ENCODE peak calls at places on chromosomes 12 and 14, in six cellular contexts. One of them, this sample, is unnamed. For H3K9me3 and H3K36me3, the result is how much of the 10 kb centered on the place peaks cover.

GRCh38 chr12:74334770-74335169 is 202.9 kb upstream of the ATXN7L3B start:
- DNase-seq in colonic mucosa: no peak
- DNase-seq in gastrocnemius medialis: no peak
- DNase-seq in Caco-2: no peak
- DNase-seq in mucosa of descending colon: no peak
- DNase-seq in left ventricle myocardium inferior: no peak
- DNase-seq in this sample: no peak

GRCh38 chr12:54587315-54587821 is 1.1 kb downstream of the PPP1R1A start:
- DNase-seq in left ventricle myocardium inferior: peak
- DNase-seq in gastrocnemius medialis: peak
- DNase-seq in mucosa of descending colon: no peak
- DNase-seq in colonic mucosa: no peak
- DNase-seq in Caco-2: no peak
- DNase-seq in this sample: no peak

GRCh38 chr12:124927325-124928094 is 13.1 kb upstream of the UBC start:
- DNase-seq in colonic mucosa: peak
- DNase-seq in left ventricle myocardium inferior: peak
- DNase-seq in Caco-2: peak
- DNase-seq in mucosa of descending colon: peak
- DNase-seq in gastrocnemius medialis: peak
- DNase-seq in this sample: peak

GRCh38 chr14:100076133-100076532 is 10.9 kb downstream of the EVL start:
- DNase-seq in colonic mucosa: no peak
- DNase-seq in Caco-2: peak
- DNase-seq in left ventricle myocardium inferior: no peak
- DNase-seq in mucosa of descending colon: no peak
- DNase-seq in gastrocnemius medialis: no peak
- DNase-seq in this sample: no peak

GRCh38 chr12:112514926-112515642 is 96.3 kb downstream of the PTPN11 start:
- DNase-seq in mucosa of descending colon: no peak
- DNase-seq in gastrocnemius medialis: no peak
- DNase-seq in left ventricle myocardium inferior: no peak
- DNase-seq in colonic mucosa: no peak
- DNase-seq in Caco-2: no peak
- DNase-seq in this sample: no peak

GRCh38 chr12:2212971-2213869 is 160.4 kb downstream of the CACNA1C start:
- DNase-seq in colonic mucosa: no peak
- DNase-seq in Caco-2: no peak
- DNase-seq in left ventricle myocardium inferior: no peak
- DNase-seq in gastrocnemius medialis: no peak
- DNase-seq in mucosa of descending colon: no peak
- DNase-seq in this sample: no peak

GRCh38 chr12:120156315-120157259 is 37.9 kb downstream of the GCN1 start:
- DNase-seq in left ventricle myocardium inferior: no peak
- DNase-seq in colonic mucosa: no peak
- DNase-seq in Caco-2: no peak
- DNase-seq in mucosa of descending colon: no peak
- DNase-seq in gastrocnemius medialis: no peak
- DNase-seq in this sample: no peak

GRCh38 chr12:51293693-51294092 is 23.5 kb upstream of the SMAGP start:
- DNase-seq in gastrocnemius medialis: no peak
- DNase-seq in Caco-2: no peak
- DNase-seq in mucosa of descending colon: no peak
- DNase-seq in left ventricle myocardium inferior: no peak
- DNase-seq in colonic mucosa: no peak
- DNase-seq in this sample: no peak

GRCh38 chr12:111440152-111440551 is 34.4 kb downstream of the SH2B3 start:
- DNase-seq in left ventricle myocardium inferior: no peak
- DNase-seq in gastrocnemius medialis: peak
- DNase-seq in mucosa of descending colon: no peak
- DNase-seq in colonic mucosa: no peak
- DNase-seq in Caco-2: no peak
- DNase-seq in this sample: no peak

GRCh38 chr12:75585309-75585708 is 73.9 kb upstream of the KRR1 start:
- DNase-seq in mucosa of descending colon: no peak
- DNase-seq in colonic mucosa: no peak
- DNase-seq in gastrocnemius medialis: no peak
- DNase-seq in left ventricle myocardium inferior: no peak
- DNase-seq in Caco-2: no peak
- DNase-seq in this sample: no peak

GRCh38 chr12:122130150-122130549 is 43.9 kb downstream of the IL31 start:
- DNase-seq in colonic mucosa: no peak
- DNase-seq in Caco-2: no peak
- DNase-seq in left ventricle myocardium inferior: no peak
- DNase-seq in mucosa of descending colon: no peak
- DNase-seq in gastrocnemius medialis: no peak
- DNase-seq in this sample: no peak

GRCh38 chr14:101027966-101028365 is 124.4 kb upstream of the RTL1 start:
- DNase-seq in mucosa of descending colon: no peak
- DNase-seq in gastrocnemius medialis: no peak
- DNase-seq in left ventricle myocardium inferior: no peak
- DNase-seq in Caco-2: no peak
- DNase-seq in colonic mucosa: no peak
- DNase-seq in this sample: no peak

GRCh38 chr12:117792877-117793424 is 175.8 kb downstream of the KSR2 start:
- DNase-seq in left ventricle myocardium inferior: no peak
- DNase-seq in colonic mucosa: no peak
- DNase-seq in mucosa of descending colon: no peak
- DNase-seq in Caco-2: no peak
- DNase-seq in gastrocnemius medialis: no peak
- DNase-seq in this sample: no peak

GRCh38 chr12:117790198-117790597 is 178.6 kb downstream of the KSR2 start:
- DNase-seq in colonic mucosa: no peak
- DNase-seq in left ventricle myocardium inferior: no peak
- DNase-seq in mucosa of descending colon: no peak
- DNase-seq in gastrocnemius medialis: no peak
- DNase-seq in Caco-2: no peak
- DNase-seq in this sample: peak

GRCh38 chr12:117790948-117791347 is 177.8 kb downstream of the KSR2 start:
- DNase-seq in Caco-2: no peak
- DNase-seq in left ventricle myocardium inferior: no peak
- DNase-seq in mucosa of descending colon: no peak
- DNase-seq in gastrocnemius medialis: no peak
- DNase-seq in colonic mucosa: no peak
- DNase-seq in this sample: no peak

GRCh38 chr12:117789195-117789912 is 179.4 kb downstream of the KSR2 start:
- DNase-seq in colonic mucosa: no peak
- DNase-seq in Caco-2: no peak
- DNase-seq in gastrocnemius medialis: no peak
- DNase-seq in mucosa of descending colon: no peak
- DNase-seq in left ventricle myocardium inferior: no peak
- DNase-seq in this sample: no peak

GRCh38 chr12:117792471-117792870 is 176.3 kb downstream of the KSR2 start:
- DNase-seq in gastrocnemius medialis: peak
- DNase-seq in left ventricle myocardium inferior: no peak
- DNase-seq in mucosa of descending colon: no peak
- DNase-seq in colonic mucosa: no peak
- DNase-seq in Caco-2: no peak
- DNase-seq in this sample: no peak
- H3K4me3 ChIP-seq in gastrocnemius medialis: no peak
- H3K4me3 ChIP-seq in left ventricle myocardium inferior: no peak
- H3K4me3 ChIP-seq in mucosa of descending colon: no peak
- H3K4me3 ChIP-seq in colonic mucosa: no peak
- H3K4me3 ChIP-seq in Caco-2: no peak
- H3K4me3 ChIP-seq in this sample: no peak

GRCh38 chr12:132937476-132937875 is 18.6 kb downstream of the ZNF605 start:
- DNase-seq in gastrocnemius medialis: no peak
- DNase-seq in left ventricle myocardium inferior: no peak
- DNase-seq in Caco-2: no peak
- DNase-seq in mucosa of descending colon: no peak
- DNase-seq in colonic mucosa: no peak
- DNase-seq in this sample: no peak

GRCh38 chr12:132945806-132946506 is 10.2 kb downstream of the ZNF605 start:
- DNase-seq in Caco-2: no peak
- DNase-seq in colonic mucosa: no peak
- DNase-seq in left ventricle myocardium inferior: no peak
- DNase-seq in gastrocnemius medialis: no peak
- DNase-seq in mucosa of descending colon: no peak
- DNase-seq in this sample: no peak

GRCh38 chr12:132942611-132943010 is 13.5 kb downstream of the ZNF605 start:
- DNase-seq in colonic mucosa: no peak
- DNase-seq in mucosa of descending colon: no peak
- DNase-seq in Caco-2: no peak
- DNase-seq in gastrocnemius medialis: no peak
- DNase-seq in left ventricle myocardium inferior: no peak
- DNase-seq in this sample: no peak

GRCh38 chr12:132940071-132940719 is 15.9 kb downstream of the ZNF605 start:
- DNase-seq in gastrocnemius medialis: no peak
- DNase-seq in mucosa of descending colon: no peak
- DNase-seq in Caco-2: no peak
- DNase-seq in left ventricle myocardium inferior: no peak
- DNase-seq in colonic mucosa: no peak
- DNase-seq in this sample: no peak

DNA sequence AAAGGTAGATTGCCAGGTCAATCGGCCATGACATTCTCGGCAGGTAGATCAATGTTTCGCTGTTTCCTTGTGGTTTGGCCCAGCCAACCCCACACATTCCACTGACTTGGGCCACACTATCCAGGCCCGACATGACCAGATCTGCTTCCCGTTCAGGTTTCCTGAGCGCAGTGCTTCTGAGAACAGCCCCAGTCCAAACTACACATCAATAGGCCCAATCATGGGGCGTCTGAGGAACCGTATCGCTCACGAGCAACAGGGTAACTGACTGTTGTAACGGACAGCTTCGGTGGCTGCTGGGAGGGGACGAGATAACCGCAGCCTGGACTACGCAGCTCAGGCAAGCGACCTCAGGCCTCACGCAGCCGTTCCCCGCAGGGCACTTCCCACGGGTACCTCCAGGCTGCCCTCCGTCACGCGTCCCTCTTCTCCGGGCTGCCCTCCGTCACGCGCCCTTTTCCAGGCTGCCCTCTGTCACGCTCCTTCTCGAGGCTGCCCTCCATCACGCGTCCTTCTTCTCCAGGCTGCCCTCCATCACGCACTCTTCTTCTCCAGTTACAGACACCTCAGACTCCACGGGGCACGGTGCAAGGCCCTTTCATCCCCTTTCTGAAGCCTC is 14.7 kb downstream of the ZNF605 start:
- DNase-seq in gastrocnemius medialis: no peak
- DNase-seq in Caco-2: no peak
- DNase-seq in left ventricle myocardium inferior: no peak
- DNase-seq in colonic mucosa: no peak
- DNase-seq in mucosa of descending colon: no peak
- DNase-seq in this sample: no peak
- H3K9me3 ChIP-seq in gastrocnemius medialis: under half
- H3K9me3 ChIP-seq in Caco-2: under half
- H3K9me3 ChIP-seq in left ventricle myocardium inferior: half or more
- H3K9me3 ChIP-seq in colonic mucosa: under half
- H3K9me3 ChIP-seq in mucosa of descending colon: half or more
- H3K9me3 ChIP-seq in this sample: under half

DNA sequence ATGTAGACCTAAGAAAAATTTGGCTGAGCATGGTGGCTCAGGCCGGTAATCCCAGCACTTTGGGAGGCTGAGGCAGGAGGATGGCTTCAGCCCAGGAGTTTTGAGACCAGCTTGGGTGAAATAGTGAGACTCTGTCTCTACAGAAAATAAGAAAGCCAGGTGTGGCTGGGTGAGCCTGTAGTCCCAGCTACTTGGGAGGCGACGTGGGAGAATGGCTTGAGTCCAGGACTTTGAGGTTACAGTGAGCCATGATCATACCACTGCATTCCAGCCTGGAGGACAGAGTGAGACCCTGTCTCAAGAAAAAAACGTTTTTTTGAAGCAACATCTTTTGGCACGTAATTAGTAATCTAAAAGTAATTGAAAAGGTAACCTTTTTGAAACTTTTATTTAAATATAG is 70.9 kb downstream of the FERMT2 start:
- DNase-seq in mucosa of descending colon: no peak
- DNase-seq in colonic mucosa: no peak
- DNase-seq in Caco-2: no peak
- DNase-seq in gastrocnemius medialis: no peak
- DNase-seq in left ventricle myocardium inferior: no peak
- DNase-seq in this sample: no peak
- H3K36me3 ChIP-seq in mucosa of descending colon: under half
- H3K36me3 ChIP-seq in colonic mucosa: under half
- H3K36me3 ChIP-seq in Caco-2: under half
- H3K36me3 ChIP-seq in gastrocnemius medialis: under half
- H3K36me3 ChIP-seq in left ventricle myocardium inferior: half or more
- H3K36me3 ChIP-seq in this sample: under half

GRCh38 chr12:114996382-114996781 is 312.4 kb upstream of the TBX3 start:
- DNase-seq in colonic mucosa: no peak
- DNase-seq in left ventricle myocardium inferior: no peak
- DNase-seq in gastrocnemius medialis: no peak
- DNase-seq in mucosa of descending colon: no peak
- DNase-seq in Caco-2: peak
- DNase-seq in this sample: no peak
- H3K4me3 ChIP-seq in colonic mucosa: no peak
- H3K4me3 ChIP-seq in left ventricle myocardium inferior: no peak
- H3K4me3 ChIP-seq in gastrocnemius medialis: no peak
- H3K4me3 ChIP-seq in mucosa of descending colon: no peak
- H3K4me3 ChIP-seq in Caco-2: no peak
- H3K4me3 ChIP-seq in this sample: no peak

DNA sequence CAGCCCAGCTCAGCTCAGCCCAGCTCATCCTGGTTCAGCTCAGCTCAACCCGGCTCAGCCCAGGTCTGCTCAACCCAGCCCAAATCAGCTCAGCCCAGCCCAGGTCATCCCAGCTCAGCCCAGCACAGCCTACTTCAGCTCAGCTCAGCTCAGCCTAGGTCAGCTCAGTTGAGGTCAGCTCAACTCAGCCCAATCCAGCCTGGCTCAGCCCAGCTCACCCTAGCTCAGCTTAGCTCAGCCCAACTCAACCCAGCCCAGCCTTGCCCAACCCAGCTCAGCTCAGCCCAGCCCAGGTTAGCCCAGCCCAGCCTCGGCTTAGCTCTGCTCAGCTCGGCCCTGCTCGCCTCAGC is 332.3 kb downstream of the TMEM121 start:
- DNase-seq in left ventricle myocardium inferior: peak
- DNase-seq in Caco-2: no peak
- DNase-seq in gastrocnemius medialis: peak
- DNase-seq in mucosa of descending colon: peak
- DNase-seq in colonic mucosa: no peak
- DNase-seq in this sample: no peak
- H3K9me3 ChIP-seq in left ventricle myocardium inferior: under half
- H3K9me3 ChIP-seq in Caco-2: under half
- H3K9me3 ChIP-seq in gastrocnemius medialis: under half
- H3K9me3 ChIP-seq in mucosa of descending colon: under half
- H3K9me3 ChIP-seq in colonic mucosa: under half
- H3K9me3 ChIP-seq in this sample: under half

GRCh38 chr14:90281766-90282165 is 25.4 kb downstream of the PSMC1 start:
- DNase-seq in left ventricle myocardium inferior: no peak
- DNase-seq in gastrocnemius medialis: no peak
- DNase-seq in mucosa of descending colon: no peak
- DNase-seq in Caco-2: no peak
- DNase-seq in colonic mucosa: no peak
- DNase-seq in this sample: no peak
- H3K36me3 ChIP-seq in left ventricle myocardium inferior: half or more
- H3K36me3 ChIP-seq in gastrocnemius medialis: under half
- H3K36me3 ChIP-seq in mucosa of descending colon: under half
- H3K36me3 ChIP-seq in Caco-2: under half
- H3K36me3 ChIP-seq in colonic mucosa: under half
- H3K36me3 ChIP-seq in this sample: under half

GRCh38 chr14:85308531-85309300 is 221.2 kb upstream of the FLRT2 start:
- DNase-seq in colonic mucosa: no peak
- DNase-seq in gastrocnemius medialis: no peak
- DNase-seq in mucosa of descending colon: no peak
- DNase-seq in Caco-2: no peak
- DNase-seq in left ventricle myocardium inferior: no peak
- DNase-seq in this sample: no peak
- H3K4me3 ChIP-seq in colonic mucosa: no peak
- H3K4me3 ChIP-seq in gastrocnemius medialis: no peak
- H3K4me3 ChIP-seq in mucosa of descending colon: no peak
- H3K4me3 ChIP-seq in Caco-2: no peak
- H3K4me3 ChIP-seq in left ventricle myocardium inferior: no peak
- H3K4me3 ChIP-seq in this sample: no peak

GRCh38 chr14:31943217-31943616 is 133.9 kb upstream of the ARHGAP5 start:
- DNase-seq in gastrocnemius medialis: no peak
- DNase-seq in left ventricle myocardium inferior: no peak
- DNase-seq in colonic mucosa: no peak
- DNase-seq in Caco-2: no peak
- DNase-seq in mucosa of descending colon: no peak
- DNase-seq in this sample: no peak
- H3K9me3 ChIP-seq in gastrocnemius medialis: under half
- H3K9me3 ChIP-seq in left ventricle myocardium inferior: under half
- H3K9me3 ChIP-seq in colonic mucosa: under half
- H3K9me3 ChIP-seq in Caco-2: under half
- H3K9me3 ChIP-seq in mucosa of descending colon: under half
- H3K9me3 ChIP-seq in this sample: under half